ENCODE peak calls at places on chromosome 19, in nine cellular contexts. W is CD8-positive, alpha-beta T cell; C is thoracic aorta; U is PC-3; K is AG04450; M is transverse colon; G is stomach; D is astrocyte; I is brain microvascular endothelial cell. T is an unnamed sample. For H3K27me3, the result is how much of the 10 kb centered on the place peaks cover.

GRCh38 chr19:10861118-10861651 is 10.2 kb upstream of the CARM1 start:
- DNase-seq in W (peak), C (no peak), U (peak), K (no peak), M (peak), G (peak), D (no peak), I (peak), T (no peak)

GRCh38 chr19:16880884-16881554 is 7.8 kb upstream of the F2RL3 start:
- DNase-seq in W (no peak), C (no peak), U (no peak), K (no peak), M (no peak), G (no peak), D (no peak), I (no peak), T (no peak)

GRCh38 chr19:10928563-10929401 is at the start of the genes TIMM29 and YIPF2:
- DNase-seq in W (peak), C (peak), U (peak), K (peak), M (peak), G (peak), D (peak), I (peak), T (peak)

GRCh38 chr19:32642771-32643170 is 32.2 kb downstream of the ANKRD27 start:
- DNase-seq in W (peak), C (no peak), U (no peak), K (no peak), M (peak), G (no peak), D (no peak), I (no peak), T (no peak)

GRCh38 chr19:52415711-52416110 is 13.2 kb upstream of the ZNF534 start:
- DNase-seq in W (no peak), C (no peak), U (no peak), K (no peak), M (no peak), G (no peak), D (no peak), I (no peak), T (no peak)

GRCh38 chr19:45998834-45999233 is 3.6 kb downstream of the CCDC61 start:
- DNase-seq in W (no peak), C (no peak), U (no peak), K (no peak), M (no peak), G (no peak), D (no peak), I (no peak), T (no peak)

GRCh38 chr19:1408300-1409203 is 1.2 kb downstream of the DAZAP1 start:
- DNase-seq in W (peak), C (no peak), U (peak), K (no peak), M (peak), G (peak), D (peak), I (peak), T (no peak)

GRCh38 chr19:18418725-18419194 is 438 bp upstream of the SSBP4 start:
- DNase-seq in W (peak), C (no peak), U (no peak), K (no peak), M (peak), G (no peak), D (no peak), I (no peak), T (no peak)

GRCh38 chr19:2405256-2405655 is 22.1 kb downstream of the TIMM13 start:
- DNase-seq in W (no peak), C (no peak), U (no peak), K (no peak), M (no peak), G (no peak), D (no peak), I (no peak), T (no peak)

GRCh38 chr19:17931532-17932191 is 1.2 kb upstream of the CCDC124 start:
- DNase-seq in W (no peak), C (no peak), U (no peak), K (no peak), M (no peak), G (no peak), D (no peak), I (no peak), T (no peak)

GRCh38 chr19:1270854-1271527 is 1.9 kb downstream of the CIRBP start:
- DNase-seq in W (no peak), C (no peak), U (no peak), K (no peak), M (no peak), G (no peak), D (no peak), I (no peak), T (no peak)

GRCh38 chr19:47107953-47108746 is 5.4 kb downstream of the ZC3H4 start:
- DNase-seq in W (no peak), C (no peak), U (peak), K (no peak), M (no peak), G (no peak), D (peak), I (no peak), T (no peak)

GRCh38 chr19:46787331-46788100 is 878 bp downstream of the SLC1A5 start:
- DNase-seq in W (peak), C (no peak), U (peak), K (no peak), M (peak), G (peak), D (peak), I (peak), T (peak)

GRCh38 chr19:10004617-10005016 is 5.7 kb downstream of the COL5A3 start:
- DNase-seq in W (no peak), C (no peak), U (no peak), K (no peak), M (no peak), G (no peak), D (no peak), I (no peak), T (no peak)

GRCh38 chr19:2039959-2040646 is 10.9 kb downstream of the MKNK2 start:
- DNase-seq in W (no peak), C (no peak), U (no peak), K (no peak), M (no peak), G (no peak), D (no peak), I (no peak), T (no peak)

GRCh38 chr19:34034318-34034846 is 137.9 kb upstream of the LSM14A start:
- DNase-seq in W (no peak), C (no peak), U (peak), K (no peak), M (no peak), G (peak), D (no peak), I (no peak), T (no peak)

GRCh38 chr19:18118420-18119242 is 21.1 kb downstream of the MAST3 start:
- DNase-seq in W (no peak), C (no peak), U (no peak), K (no peak), M (no peak), G (no peak), D (no peak), I (no peak), T (no peak)

GRCh38 chr19:41407271-41407670 is 9.7 kb downstream of the BCKDHA start:
- DNase-seq in W (no peak), C (no peak), U (no peak), K (no peak), M (no peak), G (no peak), D (peak), I (no peak), T (no peak)

GRCh38 chr19:56142897-56143434 is 1.9 kb downstream of the ZNF444 start:
- DNase-seq in W (no peak), C (no peak), U (no peak), K (no peak), M (no peak), G (no peak), D (no peak), I (no peak), T (no peak)

GRCh38 chr19:2014081-2014693 is 1.3 kb downstream of the BTBD2 start:
- DNase-seq in W (no peak), C (no peak), U (no peak), K (no peak), M (no peak), G (no peak), D (no peak), I (no peak), T (no peak)

GRCh38 chr19:50384685-50385535 is 763 bp downstream of the POLD1 start:
- DNase-seq in W (no peak), C (no peak), U (peak), K (no peak), M (no peak), G (no peak), D (peak), I (peak), T (no peak)

GRCh38 chr19:17841810-17842662 is 5.7 kb downstream of the JAK3 start:
- DNase-seq in W (peak), C (no peak), U (peak), K (no peak), M (peak), G (peak), D (peak), I (peak), T (peak)

GRCh38 chr19:38644719-38645118 is 2.7 kb upstream of the ACTN4 start:
- DNase-seq in W (no peak), C (no peak), U (peak), K (no peak), M (peak), G (no peak), D (no peak), I (no peak), T (no peak)
- H3K27ac ChIP-seq in W (no peak), C (no peak), U (no peak), K (no peak), M (peak), G (no peak), D (no peak), I (no peak), T (no peak)

GRCh38 chr19:36686365-36687213 is 823 bp upstream of the ZNF567 start:
- DNase-seq in W (no peak), C (no peak), U (peak), K (no peak), M (peak), G (no peak), D (peak), I (peak), T (no peak)

GRCh38 chr19:36685835-36686234 is 1.6 kb upstream of the ZNF567 start:
- DNase-seq in W (no peak), C (no peak), U (no peak), K (no peak), M (no peak), G (no peak), D (no peak), I (no peak), T (no peak)

GRCh38 chr19:36688058-36688457 is 646 bp downstream of the ZNF567 start:
- DNase-seq in W (no peak), C (no peak), U (no peak), K (no peak), M (no peak), G (no peak), D (no peak), I (no peak), T (no peak)

DNA sequence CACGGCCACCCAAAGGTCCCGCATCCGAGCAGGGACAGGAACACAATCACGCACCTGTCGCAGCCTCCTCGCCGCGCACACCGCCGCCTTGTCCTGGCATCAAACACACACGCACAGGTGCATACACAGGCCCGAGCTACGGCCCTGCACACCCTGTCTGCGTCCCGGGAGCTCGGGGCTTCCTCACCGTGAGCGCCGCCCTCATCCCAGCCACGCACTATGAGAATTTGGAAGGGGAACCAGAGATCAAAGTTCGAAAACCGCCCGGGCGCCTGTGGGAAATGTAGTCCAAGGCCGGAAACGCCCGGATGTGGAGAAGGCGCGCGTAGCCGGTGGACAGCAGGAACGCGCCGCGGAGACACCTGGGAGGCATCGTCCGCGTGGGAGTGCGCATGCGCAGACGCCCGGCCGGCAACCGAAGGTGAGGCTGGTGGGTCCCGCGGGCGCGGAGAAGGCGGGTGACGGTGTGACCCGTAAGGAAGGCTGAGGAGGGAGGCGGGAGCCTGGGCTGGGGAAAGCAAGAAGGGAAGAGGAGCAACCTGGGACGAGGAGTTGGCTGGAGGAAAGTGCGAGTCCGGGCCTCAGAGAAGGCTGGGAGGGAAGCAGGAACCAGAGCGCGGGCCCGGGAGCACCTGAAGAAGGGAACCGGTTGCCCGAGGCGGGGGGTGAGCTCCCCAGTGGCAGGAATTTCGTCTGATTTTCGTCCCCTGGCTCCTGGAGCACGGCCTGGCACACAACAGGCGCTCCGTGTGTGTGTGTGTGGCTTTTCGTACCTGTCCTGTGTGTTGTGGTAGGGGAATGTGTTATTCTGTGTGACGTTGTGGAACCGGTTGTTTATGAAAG is at the start of gene ZNF567:
- DNase-seq in W (peak), C (peak), U (peak), K (peak), M (peak), G (peak), D (peak), I (peak), T (peak)
- TF ChIP-seq CTCF in W (no peak), C (no peak), U (no peak), K (no peak), M (no peak), G (no peak), D (no peak), I (no peak), T (peak)

GRCh38 chr19:54319049-54319448 is 6.1 kb upstream of the LILRA5 start:
- DNase-seq in W (no peak), C (no peak), U (no peak), K (no peak), M (no peak), G (no peak), D (no peak), I (no peak), T (no peak)

GRCh38 chr19:54317965-54318240 is 4.9 kb upstream of the LILRA5 start:
- DNase-seq in W (no peak), C (no peak), U (no peak), K (no peak), M (no peak), G (no peak), D (no peak), I (no peak), T (no peak)

GRCh38 chr19:54316746-54317107 is 3.8 kb upstream of the LILRA5 start:
- DNase-seq in W (no peak), C (no peak), U (no peak), K (no peak), M (no peak), G (no peak), D (no peak), I (no peak), T (no peak)

GRCh38 chr19:54315956-54316355 is 3.0 kb upstream of the LILRA5 start:
- DNase-seq in W (no peak), C (no peak), U (no peak), K (no peak), M (no peak), G (no peak), D (no peak), I (no peak), T (no peak)

DNA sequence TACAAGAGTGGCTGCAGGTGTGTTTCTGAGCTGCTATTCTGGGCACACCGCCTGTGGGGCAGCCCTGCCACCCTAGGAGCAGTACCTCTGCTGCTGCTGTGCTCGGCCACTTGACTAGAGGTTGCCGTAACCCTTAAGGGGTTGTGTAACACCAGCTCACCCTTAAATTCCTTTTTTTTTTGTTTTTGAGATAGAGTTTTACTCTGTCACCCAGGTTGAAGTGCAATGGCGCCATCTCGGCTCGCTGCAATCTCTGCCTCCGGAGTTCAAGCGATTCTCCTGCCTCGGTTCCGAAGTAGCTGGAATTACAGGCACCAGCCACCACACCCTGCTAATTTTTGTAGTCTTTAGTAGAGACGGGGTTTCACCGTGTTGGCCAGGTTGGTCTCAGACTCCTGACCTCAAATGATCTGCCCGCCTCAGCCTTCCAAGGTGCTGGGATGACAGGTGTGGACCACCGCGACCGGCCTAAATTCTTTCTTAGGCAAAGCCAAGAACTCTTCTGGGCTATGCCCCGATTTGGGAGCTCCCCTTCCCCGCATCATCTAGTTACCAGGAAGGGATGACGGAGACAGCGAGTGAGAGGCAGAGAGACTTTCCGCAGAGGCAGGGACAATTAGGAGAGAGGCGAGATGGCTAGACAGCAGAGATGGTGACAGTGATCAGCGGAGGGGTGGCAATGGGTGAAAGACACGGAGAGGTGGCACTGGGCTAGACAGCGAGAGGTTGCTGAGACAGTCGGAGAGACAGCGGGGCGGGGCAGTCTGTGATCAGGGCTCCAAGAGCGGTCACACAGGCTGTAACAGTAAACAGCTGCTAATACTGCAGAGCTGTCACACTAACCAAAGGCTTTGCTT is 4.4 kb upstream of the LILRA5 start:
- DNase-seq in W (no peak), C (no peak), U (no peak), K (no peak), M (no peak), G (no peak), D (no peak), I (no peak), T (no peak)
- H3K27me3 ChIP-seq in W (under half), C (under half), U (half or more), K (under half), M (under half), G (half or more), D (under half), I (under half), T (under half)

DNA sequence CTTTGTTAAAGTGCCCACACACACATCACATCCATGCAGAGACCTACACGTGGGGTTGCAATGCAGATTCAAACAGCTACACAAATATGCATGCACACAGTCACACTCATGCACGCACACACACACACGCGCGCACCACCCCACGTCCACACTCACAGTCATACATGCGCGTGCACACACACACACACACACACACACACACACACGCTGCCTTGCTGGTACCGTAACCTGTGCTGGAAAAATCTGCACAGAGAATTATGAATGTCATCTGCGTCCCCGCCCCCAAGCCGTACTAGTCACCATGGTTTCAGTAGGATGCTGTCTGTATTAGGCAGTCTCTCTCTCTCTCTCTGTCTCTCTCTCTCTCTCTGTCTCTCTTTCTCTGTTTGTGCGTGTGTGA is 26.2 kb upstream of the DPP9 start:
- DNase-seq in W (no peak), C (no peak), U (no peak), K (no peak), M (no peak), G (no peak), D (no peak), I (no peak), T (no peak)
- H3K27ac ChIP-seq in W (no peak), C (no peak), U (no peak), K (no peak), M (no peak), G (no peak), D (no peak), I (no peak), T (no peak)

DNA sequence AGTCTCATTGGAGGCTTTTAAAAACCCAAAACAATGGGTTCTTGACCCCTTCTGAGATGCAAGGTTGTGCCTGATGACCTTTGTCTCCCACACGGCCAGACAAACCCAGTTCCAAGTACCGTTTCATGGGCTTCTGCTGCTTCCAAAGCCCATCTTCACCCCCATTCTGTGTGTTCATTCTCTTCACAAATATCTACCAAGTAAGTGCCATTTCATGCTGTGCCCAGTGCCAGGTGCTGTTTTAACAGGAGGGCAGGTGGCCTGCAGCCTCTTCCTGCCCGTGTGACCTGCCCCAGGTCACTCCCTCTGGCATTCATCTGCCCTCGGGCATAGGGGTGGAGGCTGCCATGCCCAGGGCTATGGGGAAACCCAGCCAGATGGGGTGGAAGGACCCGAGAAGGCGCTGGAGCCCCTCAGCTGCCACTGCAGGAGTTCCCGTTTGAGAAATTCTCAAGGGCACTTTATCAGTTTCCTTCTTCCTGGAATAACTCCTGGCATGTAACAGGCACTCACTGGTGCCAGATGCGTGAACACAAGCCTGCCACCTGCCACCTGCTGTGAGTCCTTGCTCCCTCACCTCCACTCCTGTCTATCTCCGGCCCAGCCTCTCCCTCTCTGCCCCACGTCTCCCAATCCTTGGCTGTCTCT is 12.5 kb downstream of the CAPN12 start:
- DNase-seq in W (no peak), C (no peak), U (no peak), K (no peak), M (peak), G (peak), D (no peak), I (no peak), T (no peak)
- TF ChIP-seq CTCF in W (no peak), C (no peak), U (no peak), K (no peak), M (no peak), G (no peak), D (no peak), I (no peak), T (no peak)

GRCh38 chr19:29530549-29531457 is 5.0 kb downstream of the VSTM2B start:
- DNase-seq in W (no peak), C (no peak), U (no peak), K (no peak), M (no peak), G (no peak), D (no peak), I (no peak), T (no peak)
- H3K27me3 ChIP-seq in W (under half), C (under half), U (under half), K (under half), M (half or more), G (half or more), D (under half), I (half or more), T (half or more)

T was measured in foreskin keratinocyte.